ENCODE peak calls at places on chromosomes 2 and 18, in eight cellular contexts. Y, X, F, S, V, W, N and U are unnamed samples.

GRCh38 chr2:17759805-17760204 is 5.9 kb downstream of the GEN1 start:
- DNase-seq in Y (peak; percentile 14), X (no peak), F (no peak), S (no peak), V (no peak), W (no peak), N (no peak), U (no peak)

GRCh38 chr2:238101891-238102841 is 2.0 kb downstream of the ESPNL start:
- DNase-seq in Y (no peak), X (no peak), F (no peak), S (no peak), V (no peak), W (peak; percentile 42), N (no peak), U (no peak)

GRCh38 chr2:196181484-196181883 is 10.1 kb upstream of the STK17B start:
- DNase-seq in Y (no peak), X (no peak), F (no peak), S (no peak), V (no peak), W (no peak), N (no peak), U (no peak)

GRCh38 chr2:197134206-197134605 is 176.4 kb downstream of the ANKRD44 start:
- DNase-seq in Y (no peak), X (no peak), F (peak; percentile 2), S (no peak), V (no peak), W (no peak), N (no peak), U (no peak)

GRCh38 chr18:69444221-69444620 is 43.5 kb downstream of the DOK6 start:
- DNase-seq in Y (peak; percentile 55), X (no peak), F (no peak), S (no peak), V (peak; percentile 36), W (no peak), N (no peak), U (no peak)

GRCh38 chr2:149031396-149031795 is 7.1 kb upstream of the LYPD6B start:
- DNase-seq in Y (no peak), X (no peak), F (no peak), S (no peak), V (no peak), W (no peak), N (no peak), U (no peak)

GRCh38 chr2:153940511-153940910 is 68.8 kb downstream of the GALNT13 start:
- DNase-seq in Y (no peak), X (no peak), F (peak; percentile 1), S (no peak), V (no peak), W (no peak), N (no peak), U (no peak)

GRCh38 chr2:75787532-75788132 is 76.9 kb upstream of the GCFC2 start:
- DNase-seq in Y (peak; percentile 46), X (no peak), F (peak; percentile 12), S (no peak), V (peak; percentile 6), W (no peak), N (peak; percentile 72), U (no peak)

GRCh38 chr2:56034258-56034657 is 110.7 kb upstream of the EFEMP1 start:
- DNase-seq in Y (peak; percentile 8), X (no peak), F (no peak), S (no peak), V (no peak), W (no peak), N (no peak), U (no peak)

GRCh38 chr2:162111958-162112850 is 38.2 kb upstream of the DPP4 start:
- DNase-seq in Y (no peak), X (no peak), F (no peak), S (no peak), V (no peak), W (no peak), N (no peak), U (no peak)

GRCh38 chr2:138084206-138084605 is 119.9 kb downstream of the HNMT start:
- DNase-seq in Y (no peak), X (no peak), F (no peak), S (no peak), V (no peak), W (no peak), N (no peak), U (no peak)